ENCODE peak calls at places on chromosomes 3 and 15, in four cellular contexts. One of them, this sample, is unnamed. For H3K36me3 and H3K4me1, the result is how much of the 10 kb centered on the place peaks cover.

GRCh38 chr15:66599536-66600239 is 33.9 kb upstream of the LCTL start:
- DNase-seq in CD4-positive, alpha-beta memory T cell: no peak
- DNase-seq in adrenal gland: no peak
- DNase-seq in GM23338: no peak
- DNase-seq in this sample: no peak

GRCh38 chr3:11592460-11593298 is 51.0 kb downstream of the VGLL4 start:
- DNase-seq in CD4-positive, alpha-beta memory T cell: no peak
- DNase-seq in adrenal gland: no peak
- DNase-seq in GM23338: no peak
- DNase-seq in this sample: no peak

GRCh38 chr3:10702961-10703740 is 112.9 kb upstream of the SLC6A11 start:
- DNase-seq in CD4-positive, alpha-beta memory T cell: no peak
- DNase-seq in adrenal gland: no peak
- DNase-seq in GM23338: peak
- DNase-seq in this sample: no peak

GRCh38 chr3:173584834-173585831 is 187.6 kb downstream of the NLGN1 start:
- DNase-seq in CD4-positive, alpha-beta memory T cell: no peak
- DNase-seq in adrenal gland: no peak
- DNase-seq in GM23338: peak
- DNase-seq in this sample: peak

GRCh38 chr3:58004972-58005371 is 3.2 kb upstream of the FLNB start:
- DNase-seq in CD4-positive, alpha-beta memory T cell: no peak
- DNase-seq in adrenal gland: no peak
- DNase-seq in GM23338: no peak
- DNase-seq in this sample: peak

GRCh38 chr3:9826815-9827574 is 16.8 kb downstream of the RPUSD3 start:
- DNase-seq in CD4-positive, alpha-beta memory T cell: no peak
- DNase-seq in adrenal gland: no peak
- DNase-seq in GM23338: peak
- DNase-seq in this sample: no peak

GRCh38 chr3:114903213-114903612 is 243.9 kb downstream of the ZBTB20 start:
- DNase-seq in CD4-positive, alpha-beta memory T cell: no peak
- DNase-seq in adrenal gland: no peak
- DNase-seq in GM23338: no peak
- DNase-seq in this sample: no peak

GRCh38 chr3:60013241-60013640 is 963.4 kb upstream of the CFAP20DC start:
- DNase-seq in CD4-positive, alpha-beta memory T cell: no peak
- DNase-seq in adrenal gland: no peak
- DNase-seq in GM23338: no peak
- DNase-seq in this sample: no peak

GRCh38 chr15:48058371-48058770 is 62.4 kb upstream of the SLC24A5 start:
- DNase-seq in CD4-positive, alpha-beta memory T cell: no peak
- DNase-seq in adrenal gland: no peak
- DNase-seq in GM23338: no peak
- DNase-seq in this sample: no peak

GRCh38 chr3:39809181-39809994 is at the start of gene MYRIP:
- DNase-seq in CD4-positive, alpha-beta memory T cell: no peak
- DNase-seq in adrenal gland: peak
- DNase-seq in GM23338: peak
- DNase-seq in this sample: no peak

GRCh38 chr15:61644550-61644949 is 415.4 kb upstream of the RORA start:
- DNase-seq in CD4-positive, alpha-beta memory T cell: no peak
- DNase-seq in adrenal gland: no peak
- DNase-seq in GM23338: peak
- DNase-seq in this sample: no peak
- H3K36me3 ChIP-seq in CD4-positive, alpha-beta memory T cell: under half
- H3K36me3 ChIP-seq in adrenal gland: under half
- H3K36me3 ChIP-seq in GM23338: under half
- H3K36me3 ChIP-seq in this sample: under half

GRCh38 chr15:68885070-68885469 is 45.3 kb upstream of the SPESP1 start:
- DNase-seq in CD4-positive, alpha-beta memory T cell: no peak
- DNase-seq in adrenal gland: no peak
- DNase-seq in GM23338: peak
- DNase-seq in this sample: no peak
- H3K4me1 ChIP-seq in CD4-positive, alpha-beta memory T cell: under half
- H3K4me1 ChIP-seq in adrenal gland: under half
- H3K4me1 ChIP-seq in GM23338: under half
- H3K4me1 ChIP-seq in this sample: under half

DNA sequence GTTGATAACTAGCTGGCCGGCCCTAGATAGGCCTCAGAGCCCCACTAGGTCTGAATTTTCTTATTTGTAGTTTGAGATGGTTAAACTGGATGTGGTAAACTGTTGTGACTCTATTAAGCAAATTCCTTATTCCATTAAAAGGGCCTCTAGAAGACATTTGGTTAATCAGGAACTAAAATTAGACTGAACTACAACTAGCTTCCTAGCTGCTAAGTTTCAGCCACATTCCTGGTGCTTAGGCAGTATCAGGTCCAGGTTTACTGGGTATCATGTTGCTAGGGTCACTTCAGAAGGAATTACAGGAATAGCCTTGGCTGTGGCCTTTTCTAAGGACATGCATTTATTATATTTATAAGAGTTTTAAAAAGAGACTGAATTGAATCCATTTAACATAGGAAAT is 136.3 kb downstream of the PLD1 start:
- DNase-seq in CD4-positive, alpha-beta memory T cell: no peak
- DNase-seq in adrenal gland: no peak
- DNase-seq in GM23338: no peak
- DNase-seq in this sample: no peak
- H3K36me3 ChIP-seq in CD4-positive, alpha-beta memory T cell: under half
- H3K36me3 ChIP-seq in adrenal gland: under half
- H3K36me3 ChIP-seq in GM23338: under half
- H3K36me3 ChIP-seq in this sample: under half

GRCh38 chr3:29906906-29907305 is 626.0 kb downstream of the RBMS3 start:
- DNase-seq in CD4-positive, alpha-beta memory T cell: no peak
- DNase-seq in adrenal gland: no peak
- DNase-seq in GM23338: no peak
- DNase-seq in this sample: no peak
- H3K4me1 ChIP-seq in CD4-positive, alpha-beta memory T cell: under half
- H3K4me1 ChIP-seq in adrenal gland: under half
- H3K4me1 ChIP-seq in GM23338: under half
- H3K4me1 ChIP-seq in this sample: under half

GRCh38 chr3:29329986-29330514 is 49.2 kb downstream of the RBMS3 start:
- DNase-seq in CD4-positive, alpha-beta memory T cell: no peak
- DNase-seq in adrenal gland: no peak
- DNase-seq in GM23338: no peak
- DNase-seq in this sample: no peak
- H3K36me3 ChIP-seq in CD4-positive, alpha-beta memory T cell: under half
- H3K36me3 ChIP-seq in adrenal gland: under half
- H3K36me3 ChIP-seq in GM23338: under half
- H3K36me3 ChIP-seq in this sample: under half

GRCh38 chr3:138257986-138258385 is 70.9 kb downstream of the ARMC8 start:
- DNase-seq in CD4-positive, alpha-beta memory T cell: no peak
- DNase-seq in adrenal gland: no peak
- DNase-seq in GM23338: no peak
- DNase-seq in this sample: no peak

GRCh38 chr3:138256022-138256421 is 68.9 kb downstream of the ARMC8 start:
- DNase-seq in CD4-positive, alpha-beta memory T cell: no peak
- DNase-seq in adrenal gland: no peak
- DNase-seq in GM23338: no peak
- DNase-seq in this sample: peak

GRCh38 chr3:138260636-138261035 is 69.0 kb downstream of the NME9 start:
- DNase-seq in CD4-positive, alpha-beta memory T cell: no peak
- DNase-seq in adrenal gland: no peak
- DNase-seq in GM23338: no peak
- DNase-seq in this sample: no peak

GRCh38 chr3:138263104-138263503 is 66.5 kb downstream of the NME9 start:
- DNase-seq in CD4-positive, alpha-beta memory T cell: no peak
- DNase-seq in adrenal gland: no peak
- DNase-seq in GM23338: peak
- DNase-seq in this sample: no peak

DNA sequence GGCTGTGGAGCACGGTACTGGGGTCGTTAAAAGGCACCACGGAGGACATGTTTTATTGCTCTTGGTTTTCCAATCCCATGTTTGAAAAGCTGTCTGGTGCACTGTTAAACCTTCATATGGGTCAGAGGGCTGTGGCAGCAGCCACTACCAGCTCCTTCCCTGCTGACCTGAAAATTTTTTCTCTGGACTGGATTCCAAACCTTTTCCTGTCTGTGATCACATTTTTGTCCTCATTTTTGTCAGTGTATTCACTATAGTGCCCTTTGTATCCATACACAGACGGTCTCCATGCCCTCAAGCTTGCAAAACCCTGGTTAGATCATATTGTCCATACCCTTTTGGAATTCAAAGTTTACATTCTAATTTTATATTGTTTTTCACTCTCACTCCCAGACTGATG is 70.5 kb downstream of the NME9 start:
- DNase-seq in CD4-positive, alpha-beta memory T cell: no peak
- DNase-seq in adrenal gland: no peak
- DNase-seq in GM23338: no peak
- DNase-seq in this sample: no peak
- H3K4me1 ChIP-seq in CD4-positive, alpha-beta memory T cell: under half
- H3K4me1 ChIP-seq in adrenal gland: under half
- H3K4me1 ChIP-seq in GM23338: under half
- H3K4me1 ChIP-seq in this sample: under half

DNA sequence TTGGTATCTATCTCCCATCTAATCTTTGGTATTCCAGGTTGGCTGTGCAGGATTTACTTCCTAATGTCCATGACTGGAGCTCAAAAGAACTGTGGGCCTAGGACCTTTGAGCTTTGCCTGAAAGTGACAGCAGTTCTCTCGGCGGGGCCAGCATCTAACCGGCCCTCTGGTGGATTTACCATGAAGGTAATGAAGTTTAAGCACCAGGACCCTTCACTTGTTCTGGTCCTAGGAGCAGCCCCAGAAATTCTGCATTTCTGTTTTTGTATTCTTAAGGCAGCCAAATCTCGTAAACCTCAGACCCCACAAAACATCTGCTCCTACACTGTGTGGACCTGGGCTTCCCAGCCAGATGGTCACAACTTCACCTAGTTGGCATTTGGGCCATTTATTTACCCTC is 13.0 kb downstream of the CALML4 start:
- DNase-seq in CD4-positive, alpha-beta memory T cell: no peak
- DNase-seq in adrenal gland: no peak
- DNase-seq in GM23338: peak
- DNase-seq in this sample: no peak
- H3K36me3 ChIP-seq in CD4-positive, alpha-beta memory T cell: under half
- H3K36me3 ChIP-seq in adrenal gland: under half
- H3K36me3 ChIP-seq in GM23338: under half
- H3K36me3 ChIP-seq in this sample: half or more

GRCh38 chr3:186109897-186110803 is 1.3 kb upstream of the ETV5 start:
- DNase-seq in CD4-positive, alpha-beta memory T cell: no peak
- DNase-seq in adrenal gland: peak
- DNase-seq in GM23338: peak
- DNase-seq in this sample: peak

GRCh38 chr3:186105543-186105942 is 3.3 kb downstream of the ETV5 start:
- DNase-seq in CD4-positive, alpha-beta memory T cell: no peak
- DNase-seq in adrenal gland: no peak
- DNase-seq in GM23338: no peak
- DNase-seq in this sample: no peak

GRCh38 chr3:186108941-186109865 is at the start of gene ETV5:
- DNase-seq in CD4-positive, alpha-beta memory T cell: peak
- DNase-seq in adrenal gland: peak
- DNase-seq in GM23338: peak
- DNase-seq in this sample: peak

GRCh38 chr3:186108106-186108940 is 566 bp downstream of the ETV5 start:
- DNase-seq in CD4-positive, alpha-beta memory T cell: peak
- DNase-seq in adrenal gland: peak
- DNase-seq in GM23338: peak
- DNase-seq in this sample: peak

GRCh38 chr3:186107148-186108105 is 1.5 kb downstream of the ETV5 start:
- DNase-seq in CD4-positive, alpha-beta memory T cell: peak
- DNase-seq in adrenal gland: peak
- DNase-seq in GM23338: peak
- DNase-seq in this sample: peak
- H3K4me1 ChIP-seq in CD4-positive, alpha-beta memory T cell: under half
- H3K4me1 ChIP-seq in adrenal gland: under half
- H3K4me1 ChIP-seq in GM23338: under half
- H3K4me1 ChIP-seq in this sample: under half

This sample was measured in SJSA1.